ENCODE peak calls at places on chromosomes 12 and 14, in six cellular contexts. J, T, M, V, H and I are unnamed samples.

GRCh38 chr12:124321040-124321481 is 26.2 kb downstream of the RFLNA start:
- DNase-seq in H (peak; percentile 39), J (peak; percentile 68), M (peak; percentile 78), V (peak; percentile 36), T (no peak), I (peak; percentile 60)

GRCh38 chr14:47539065-47539464 is 136.3 kb downstream of the MDGA2 start:
- DNase-seq in J (no peak), M (peak; percentile 81), T (no peak), V (no peak), H (no peak), I (no peak)

GRCh38 chr14:33834101-33834955 is 116.5 kb downstream of the EGLN3 start:
- DNase-seq in M (peak; percentile 27), T (no peak), H (no peak), J (no peak), V (no peak), I (no peak)

GRCh38 chr14:67411820-67412421 is at the start of gene PLEK2:
- DNase-seq in J (peak; percentile 66), M (peak; percentile 65), T (no peak), V (peak; percentile 17), H (peak; percentile 53), I (no peak)

GRCh38 chr12:100612557-100612956 is 39.1 kb downstream of the GAS2L3 start:
- DNase-seq in J (no peak), M (no peak), T (no peak), H (no peak), V (no peak), I (no peak)

GRCh38 chr14:29927596-29928341 is at the start of gene PRKD1:
- DNase-seq in H (no peak), M (peak; percentile 73), T (no peak), V (no peak), J (peak; percentile 73), I (no peak)

GRCh38 chr14:77139540-77140342 is 1.9 kb downstream of the ZDHHC22 start:
- DNase-seq in V (no peak), J (no peak), M (peak; percentile 95), T (no peak), H (peak; percentile 53), I (no peak)

GRCh38 chr12:66584673-66585072 is 94.2 kb downstream of the GRIP1 start:
- DNase-seq in M (no peak), H (no peak), V (no peak), T (no peak), J (no peak), I (no peak)

GRCh38 chr14:24296341-24297157 is 3.0 kb downstream of the DHRS1 start:
- DNase-seq in V (peak; percentile 56), H (peak; percentile 84), T (peak; percentile 82), M (peak; percentile 84), J (peak; percentile 73), I (peak; percentile 66)

GRCh38 chr12:127780881-127781280 is 486.1 kb upstream of the TMEM132C start:
- DNase-seq in H (no peak), J (no peak), T (no peak), M (no peak), V (no peak), I (no peak)

GRCh38 chr14:69610859-69611263 is 535 bp upstream of the SUSD6 start:
- DNase-seq in V (no peak), J (peak; percentile 56), M (peak; percentile 44), T (no peak), H (no peak), I (no peak)

GRCh38 chr14:100844082-100844408 is 18.1 kb downstream of the MEG3 start:
- DNase-seq in H (no peak), M (no peak), V (no peak), J (no peak), T (no peak), I (no peak)

GRCh38 chr14:93013368-93013719 is 90.4 kb downstream of the CHGA start:
- DNase-seq in T (no peak), V (no peak), J (no peak), M (no peak), H (no peak), I (no peak)

GRCh38 chr14:46717211-46717610 is 65.6 kb upstream of the RPL10L start:
- DNase-seq in H (no peak), V (no peak), T (no peak), J (no peak), M (no peak), I (no peak)

GRCh38 chr12:132018193-132018916 is 68.6 kb downstream of the EP400 start:
- DNase-seq in T (peak; percentile 50), J (no peak), H (no peak), M (no peak), V (no peak), I (no peak)

GRCh38 chr12:52144512-52145227 is 47.1 kb downstream of the KRT80 start:
- DNase-seq in V (no peak), J (no peak), H (no peak), T (no peak), M (no peak), I (no peak)

GRCh38 chr12:25500651-25501050 is 52.4 kb downstream of the LMNTD1 start:
- DNase-seq in T (no peak), M (no peak), V (no peak), H (no peak), J (no peak), I (no peak)

GRCh38 chr12:82682851-82683261 is 3.9 kb upstream of the TMTC2 start:
- DNase-seq in T (no peak), V (no peak), J (no peak), M (no peak), H (no peak), I (peak; percentile 19)

GRCh38 chr14:95523818-95524448 is 7.5 kb upstream of the SYNE3 start:
- DNase-seq in V (no peak), M (peak; percentile 33), J (peak; percentile 22), T (peak; percentile 71), H (peak; percentile 91), I (no peak)

GRCh38 chr14:20427231-20428009 is 8.5 kb downstream of the KLHL33 start:
- DNase-seq in J (no peak), H (peak; percentile 55), M (no peak), T (no peak), V (no peak), I (peak; percentile 74)

GRCh38 chr12:88810806-88811205 is 230.5 kb upstream of the KITLG start:
- DNase-seq in J (no peak), V (no peak), T (no peak), H (no peak), M (no peak), I (no peak)

GRCh38 chr14:68124885-68125731 is 305.5 kb downstream of the RAD51B start:
- DNase-seq in T (no peak), V (no peak), J (peak; percentile 47), H (no peak), M (no peak), I (no peak)

GRCh38 chr14:49598182-49598478 is 610 bp upstream of the LRR1 start:
- DNase-seq in T (no peak), J (peak; percentile 36), M (no peak), V (no peak), H (no peak), I (no peak)

GRCh38 chr12:93841671-93842070 is 164.5 kb downstream of the CRADD start:
- DNase-seq in J (no peak), H (no peak), M (no peak), V (no peak), T (no peak), I (no peak)

GRCh38 chr14:74356892-74357575 is 8.8 kb downstream of the VRTN start:
- DNase-seq in M (no peak), T (no peak), V (no peak), H (no peak), J (no peak), I (no peak)
- H3K4me3 ChIP-seq in M (no peak overlapping the region), T (no peak overlapping the region), V (no peak overlapping the region), H (no peak overlapping the region), J (no peak overlapping the region), I (no peak overlapping the region)

DNA sequence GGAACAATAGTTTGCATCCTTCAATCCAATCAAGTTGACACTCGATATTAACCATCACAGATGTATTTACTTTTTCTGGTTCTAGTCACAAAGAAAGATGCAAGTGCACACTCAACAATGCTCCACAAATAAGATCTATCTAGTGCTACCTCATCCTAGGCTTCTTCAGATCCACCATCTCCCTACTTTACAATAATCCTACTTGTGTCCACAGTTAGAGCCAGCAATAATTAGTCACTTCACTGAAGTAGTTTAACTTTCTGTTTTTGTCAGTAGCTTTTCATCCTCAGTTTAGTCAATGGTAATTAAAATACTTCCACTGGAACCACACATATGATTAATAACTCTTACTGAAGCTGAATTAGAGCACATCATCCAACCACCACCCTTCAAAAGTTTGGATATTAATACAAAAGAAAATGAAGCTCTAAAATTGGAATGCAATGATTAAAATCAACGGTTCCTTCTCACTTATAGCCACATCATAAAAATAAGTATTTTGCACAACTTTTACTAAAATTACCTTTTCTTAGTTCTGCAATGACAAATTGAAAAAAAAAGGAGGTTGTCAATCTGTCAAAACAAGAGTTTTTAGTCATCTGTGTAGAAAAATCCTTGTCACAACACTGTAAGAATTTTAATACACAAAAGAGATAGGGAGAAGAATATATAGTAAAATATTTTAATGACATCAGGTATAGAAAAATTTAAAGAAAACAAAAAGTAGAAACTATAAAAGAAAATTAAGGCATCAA is 28.2 kb upstream of the SNRPF start:
- DNase-seq in J (no peak), T (no peak), V (no peak), H (no peak), M (no peak), I (no peak)
- H3K4me3 ChIP-seq in J (no peak overlapping the region), T (no peak overlapping the region), V (no peak overlapping the region), H (no peak overlapping the region), M (no peak overlapping the region), I (no peak overlapping the region)

GRCh38 chr12:92290016-92290685 is 144.5 kb upstream of the BTG1 start:
- DNase-seq in J (no peak), T (no peak), M (no peak), H (no peak), V (no peak), I (no peak)
- H3K4me3 ChIP-seq in J (no peak overlapping the region), T (no peak overlapping the region), M (no peak overlapping the region), H (no peak overlapping the region), V (no peak overlapping the region), I (no peak overlapping the region)

DNA sequence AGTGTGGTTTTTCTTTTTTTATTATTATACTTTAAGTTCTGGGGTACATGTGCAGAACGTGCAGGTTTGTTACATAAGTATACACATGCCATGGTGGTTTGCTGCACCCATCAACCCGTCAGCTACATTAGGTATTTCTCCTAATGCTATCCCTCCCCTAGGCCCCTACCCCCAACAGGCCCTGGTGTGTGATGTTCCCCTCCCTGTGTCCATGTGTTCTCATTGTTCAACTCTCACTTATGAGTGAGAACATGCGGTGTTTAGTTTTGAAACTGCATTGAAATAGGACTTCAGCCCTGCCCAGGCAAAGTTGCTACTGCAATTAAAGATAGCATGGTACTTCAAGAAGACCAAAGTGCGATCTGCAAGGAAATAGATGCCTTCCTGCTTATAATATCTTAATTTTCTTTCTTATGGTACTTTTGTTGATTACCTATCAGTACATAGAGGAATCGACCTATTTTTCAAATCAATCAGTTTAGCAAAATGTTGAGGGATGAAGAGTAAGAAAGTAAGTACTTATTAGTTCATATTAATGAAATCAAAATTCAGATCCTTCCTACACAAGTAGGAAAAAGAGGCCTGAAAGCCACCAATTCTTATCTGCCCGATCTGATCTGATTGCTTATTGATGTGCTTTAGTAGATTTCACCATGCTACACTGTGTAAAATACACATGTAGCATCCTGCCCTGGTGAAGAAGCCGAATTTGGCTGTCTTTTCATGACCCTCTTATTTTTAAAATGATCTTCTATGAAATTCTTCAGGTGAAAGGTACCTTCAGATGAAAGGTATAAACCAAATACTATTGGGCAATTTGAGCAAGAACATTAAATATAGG is 1.6 kb downstream of the LTA4H start:
- DNase-seq in T (no peak), J (no peak), H (no peak), V (no peak), M (no peak), I (no peak)
- H3K4me3 ChIP-seq in T (peak overlapping the region; percentile 94), J (no peak overlapping the region), H (peak overlapping the region; percentile 99), V (peak overlapping the region; percentile 65), M (peak overlapping the region; percentile 90), I (peak overlapping the region; percentile 100)